ENCODE peak calls at places on chromosomes 2 and 18, in ten cellular contexts. U is prostate gland; K is psoas muscle; E is uterus; F is GM23248; Z is fibroblast of pulmonary artery; B is transverse colon; R is cardiac muscle cell; P is CD4-positive, alpha-beta memory T cell; L is astrocyte. X is an unnamed sample.
A peak's percentile ranks its signal among the peaks of the same experiment; 100 is the strongest.

GRCh38 chr2:172885996-172886395 is 150.4 kb downstream of the RAPGEF4 start:
- DNase-seq in F (no peak), K (no peak), B (no peak), Z (no peak), R (no peak), L (no peak), E (no peak), P (no peak), U (no peak), X (peak; percentile 97)

GRCh38 chr2:18795881-18796280 is 206.5 kb upstream of the NT5C1B start:
- DNase-seq in P (no peak), L (peak; percentile 48), E (no peak), K (no peak), F (peak; percentile 53), B (no peak), Z (peak; percentile 38), R (peak; percentile 44), U (no peak), X (no peak)

GRCh38 chr2:118846667-118847446 is 591 bp downstream of the EN1 start:
- DNase-seq in R (no peak), P (no peak), L (no peak), K (peak; percentile 57), Z (no peak), E (no peak), B (no peak), U (no peak), F (peak; percentile 83), X (no peak)

GRCh38 chr2:101063352-101063751 is 61.3 kb downstream of the RPL31 start:
- DNase-seq in F (peak; percentile 81), P (no peak), Z (peak; percentile 95), R (peak; percentile 95), B (no peak), K (no peak), U (no peak), E (no peak), L (peak; percentile 53), X (no peak)

GRCh38 chr18:61782545-61782944 is 110.3 kb downstream of the RNF152 start:
- DNase-seq in P (no peak), E (no peak), R (no peak), F (no peak), B (no peak), U (no peak), L (no peak), K (no peak), Z (no peak), X (no peak)

GRCh38 chr2:240819404-240820013 is 510 bp downstream of the KIF1A start:
- DNase-seq in B (no peak), R (no peak), P (no peak), L (no peak), K (no peak), U (no peak), F (no peak), E (no peak), Z (no peak), X (no peak)

GRCh38 chr2:177909962-177910361 is 162.6 kb downstream of the PDE11A start:
- DNase-seq in P (no peak), K (no peak), U (no peak), L (no peak), R (no peak), B (no peak), F (no peak), Z (no peak), E (no peak), X (no peak)

GRCh38 chr2:16201876-16202642 is 261.7 kb downstream of the MYCN start:
- DNase-seq in Z (no peak), E (no peak), P (no peak), R (no peak), F (no peak), U (peak; percentile 12), K (no peak), L (no peak), B (peak; percentile 84), X (no peak)

GRCh38 chr2:222241471-222241870 is 57.3 kb downstream of the PAX3 start:
- DNase-seq in K (no peak), B (no peak), P (no peak), L (no peak), Z (no peak), E (no peak), R (no peak), U (no peak), F (no peak), X (no peak)

GRCh38 chr2:215031330-215031729 is 107.1 kb downstream of the ABCA12 start:
- DNase-seq in B (no peak), U (no peak), Z (no peak), P (no peak), L (no peak), F (peak; percentile 24), R (no peak), K (no peak), E (no peak), X (peak; percentile 27)

GRCh38 chr18:46462523-46462922 is 194.5 kb downstream of the LOXHD1 start:
- DNase-seq in B (no peak), P (no peak), L (no peak), R (no peak), F (no peak), U (no peak), K (no peak), Z (no peak), E (no peak), X (no peak)

GRCh38 chr2:162025121-162025911 is 48.7 kb downstream of the DPP4 start:
- DNase-seq in K (no peak), R (peak; percentile 49), P (no peak), B (no peak), L (peak; percentile 66), F (peak; percentile 72), Z (peak; percentile 39), E (no peak), U (no peak), X (no peak)

DNA sequence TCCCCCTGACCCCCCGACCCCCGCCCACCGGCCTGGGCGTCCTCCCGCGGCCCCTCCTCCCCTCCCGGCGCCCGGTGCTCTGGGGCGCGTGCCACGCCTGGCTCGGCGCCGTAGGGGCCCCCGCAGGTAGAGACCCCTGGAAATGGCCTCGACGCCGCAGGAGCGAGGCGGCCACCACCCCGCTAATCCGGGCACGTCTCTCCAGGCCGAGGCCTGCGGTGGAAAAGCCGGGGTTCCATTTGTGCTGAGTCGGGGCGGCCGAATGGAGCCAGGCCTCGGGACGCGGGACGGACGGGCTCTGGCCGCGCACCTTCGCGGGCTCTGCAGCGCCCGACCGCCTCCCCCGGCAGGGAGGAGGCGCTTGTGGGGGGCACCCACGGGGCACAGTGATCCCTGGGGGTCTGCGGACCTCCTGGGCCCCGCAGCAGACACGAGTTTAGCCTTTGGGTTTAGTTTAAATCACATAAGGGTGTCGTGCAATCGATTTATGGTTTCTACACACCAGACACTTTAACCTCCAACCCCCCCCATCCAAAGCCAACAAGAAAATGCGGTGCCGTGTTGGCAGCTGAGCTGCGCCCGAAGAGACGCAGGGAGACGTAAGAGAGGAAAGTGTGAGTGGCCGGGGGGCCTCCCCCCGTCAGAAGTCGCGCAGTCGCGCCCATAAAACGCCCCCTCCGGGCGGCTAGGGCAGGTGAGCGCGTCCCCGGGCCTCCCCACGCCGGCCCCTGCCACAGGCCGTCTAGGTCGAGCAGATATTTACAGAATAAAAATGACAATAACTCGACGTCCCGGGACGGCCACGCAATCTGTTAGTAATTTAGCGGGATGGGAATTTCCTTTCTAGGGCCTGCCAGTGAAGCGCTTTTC is 1.1 kb upstream of the NFATC1 start:
- DNase-seq in E (peak; percentile 80), R (peak; percentile 65), P (peak; percentile 48), B (no peak), Z (peak; percentile 66), K (peak; percentile 71), L (peak; percentile 36), F (peak; percentile 85), U (no peak), X (no peak)
- H3K4me3 ChIP-seq in E (peak overlapping the region; percentile 48), R (peak overlapping the region; percentile 33), P (peak overlapping the region; percentile 17), B (peak overlapping the region; percentile 60), Z (peak overlapping the region; percentile 25), K (peak overlapping the region; percentile 66), L (no peak overlapping the region), F (peak overlapping the region; percentile 74), U (peak overlapping the region; percentile 54), X (no peak overlapping the region)

GRCh38 chr2:188975497-188976102 is 1.4 kb downstream of the COL3A1 start:
- DNase-seq in B (peak; percentile 21), U (no peak), K (no peak), L (peak; percentile 84), E (peak; percentile 86), P (no peak), F (peak; percentile 92), R (peak; percentile 98), Z (peak; percentile 98), X (no peak)
- H3K4me3 ChIP-seq in B (peak overlapping the region; percentile 53), U (peak overlapping the region; percentile 15), K (peak overlapping the region; percentile 52), L (peak overlapping the region; percentile 66), E (peak overlapping the region; percentile 49), P (no peak overlapping the region), F (peak overlapping the region; percentile 85), R (peak overlapping the region; percentile 8), Z (peak overlapping the region; percentile 84), X (no peak overlapping the region)

DNA sequence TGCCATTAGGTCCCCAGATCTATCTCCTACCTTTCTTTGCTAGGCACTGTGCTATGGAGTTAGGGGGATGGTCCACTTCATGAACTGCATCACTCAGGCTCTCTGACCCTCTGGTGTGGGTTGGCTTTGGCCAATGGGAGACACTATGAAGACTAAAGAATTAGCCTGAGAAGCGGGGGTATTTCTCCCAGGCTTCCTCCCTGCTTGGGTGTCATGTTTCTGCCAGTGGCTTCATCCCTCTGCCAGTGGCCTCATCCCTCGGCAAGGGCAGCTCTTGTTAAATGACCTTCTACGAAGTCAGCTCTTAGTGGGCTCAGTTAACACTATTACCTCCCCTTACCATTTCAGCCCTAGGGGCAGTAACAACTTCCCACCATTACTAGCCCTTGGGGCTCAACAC is 41.9 kb upstream of the EPB41L3 start:
- DNase-seq in L (no peak), E (no peak), U (no peak), P (no peak), K (no peak), B (no peak), Z (no peak), R (no peak), F (no peak), X (no peak)
- H3K4me3 ChIP-seq in L (no peak overlapping the region), E (no peak overlapping the region), U (no peak overlapping the region), P (no peak overlapping the region), K (no peak overlapping the region), B (no peak overlapping the region), Z (no peak overlapping the region), R (no peak overlapping the region), F (no peak overlapping the region), X (no peak overlapping the region)

GRCh38 chr18:77043541-77044280 is 88.9 kb downstream of the MBP start:
- DNase-seq in B (no peak), F (no peak), K (no peak), Z (no peak), L (no peak), R (no peak), U (no peak), P (no peak), E (no peak), X (no peak)

GRCh38 chr18:77046994-77047393 is 85.6 kb downstream of the MBP start:
- DNase-seq in U (no peak), B (no peak), R (no peak), P (no peak), Z (no peak), E (no peak), K (no peak), F (no peak), L (no peak), X (no peak)

GRCh38 chr18:77046409-77046808 is 86.2 kb downstream of the MBP start:
- DNase-seq in K (no peak), U (no peak), E (no peak), P (no peak), F (no peak), L (no peak), Z (no peak), B (no peak), R (no peak), X (no peak)

GRCh38 chr18:77044866-77045664 is 87.5 kb downstream of the MBP start:
- DNase-seq in L (no peak), B (no peak), K (no peak), Z (no peak), U (no peak), E (no peak), P (no peak), F (no peak), R (no peak), X (no peak)

GRCh38 chr18:77045682-77046081 is 86.9 kb downstream of the MBP start:
- DNase-seq in L (no peak), B (no peak), R (no peak), Z (no peak), U (no peak), E (no peak), K (no peak), F (no peak), P (no peak), X (no peak)
- H3K4me3 ChIP-seq in L (no peak overlapping the region), B (no peak overlapping the region), R (no peak overlapping the region), Z (no peak overlapping the region), U (no peak overlapping the region), E (no peak overlapping the region), K (no peak overlapping the region), F (no peak overlapping the region), P (no peak overlapping the region), X (no peak overlapping the region)

X was measured in LNCaP clone FGC.